ENCODE peak calls at places on chromosome 15, in ten cellular contexts. Z, E, S, H, X, U, F, L, N and I are unnamed samples.

GRCh38 chr15:42595641-42596240 is 20.3 kb downstream of the STARD9 start:
- DNase-seq in E (peak; percentile 68), F (no peak), N (no peak), Z (no peak), S (no peak), U (no peak), L (no peak), X (no peak), H (no peak), I (no peak)

GRCh38 chr15:85733415-85733814 is 61.3 kb downstream of the KLHL25 start:
- DNase-seq in E (peak; percentile 28), F (no peak), L (no peak), U (no peak), H (no peak), S (no peak), Z (peak; percentile 32), X (no peak), N (no peak), I (no peak)

GRCh38 chr15:65087873-65088642 is 11.5 kb downstream of the KBTBD13 start:
- DNase-seq in S (no peak), H (no peak), X (no peak), L (peak; percentile 24), N (peak; percentile 51), U (peak; percentile 24), F (no peak), E (no peak), Z (no peak), I (no peak)

GRCh38 chr15:58293622-58294550 is 137.9 kb upstream of the LIPC start:
- DNase-seq in H (no peak), F (no peak), S (no peak), Z (no peak), N (no peak), E (no peak), L (no peak), X (no peak), U (peak; percentile 86), I (no peak)

GRCh38 chr15:37788767-37789391 is 145.6 kb upstream of the TMCO5A start:
- DNase-seq in H (no peak), N (no peak), S (no peak), L (no peak), X (no peak), U (no peak), E (no peak), F (no peak), Z (no peak), I (no peak)

GRCh38 chr15:34739346-34739745 is 15.5 kb downstream of the GJD2 start:
- DNase-seq in U (no peak), X (no peak), L (no peak), Z (no peak), F (no peak), N (no peak), H (no peak), S (no peak), E (no peak), I (no peak)

GRCh38 chr15:77455696-77456293 is 35.1 kb downstream of the HMG20A start:
- DNase-seq in X (no peak), H (peak; percentile 55), N (no peak), Z (peak; percentile 62), L (no peak), S (no peak), E (peak; percentile 91), F (no peak), U (no peak), I (no peak)

GRCh38 chr15:76011611-76012010 is 613 bp downstream of the NRG4 start:
- DNase-seq in H (no peak), X (no peak), U (no peak), F (no peak), N (no peak), L (no peak), S (no peak), E (no peak), Z (no peak), I (no peak)

GRCh38 chr15:72934006-72934405 is 118.3 kb upstream of the NEO1 start:
- DNase-seq in N (no peak), E (peak; percentile 21), S (no peak), X (no peak), L (no peak), H (no peak), Z (no peak), U (no peak), F (no peak), I (no peak)

GRCh38 chr15:41607033-41607432 is 48.0 kb downstream of the TYRO3 start:
- DNase-seq in E (peak; percentile 96), X (no peak), Z (no peak), H (peak; percentile 53), F (peak; percentile 78), U (no peak), N (peak; percentile 89), L (no peak), S (no peak), I (no peak)

GRCh38 chr15:33126559-33127290 is 67.8 kb downstream of the FMN1 start:
- DNase-seq in X (peak; percentile 53), H (peak; percentile 86), N (no peak), Z (peak; percentile 82), E (peak; percentile 97), F (peak; percentile 70), L (peak; percentile 42), U (peak; percentile 81), S (peak; percentile 67), I (peak; percentile 36)

GRCh38 chr15:87874896-87875661 is 381.5 kb downstream of the NTRK3 start:
- DNase-seq in E (peak; percentile 13), H (no peak), F (no peak), L (peak; percentile 66), U (peak; percentile 68), Z (no peak), N (no peak), S (no peak), X (no peak), I (no peak)

GRCh38 chr15:38672814-38673292 is 108.2 kb upstream of the RASGRP1 start:
- DNase-seq in X (no peak), F (no peak), H (no peak), U (no peak), S (no peak), Z (no peak), E (no peak), L (no peak), N (no peak), I (no peak)

GRCh38 chr15:47331796-47332480 is 385.4 kb upstream of the SEMA6D start:
- DNase-seq in N (no peak), E (peak; percentile 66), F (peak; percentile 12), L (no peak), H (no peak), Z (no peak), U (no peak), X (peak; percentile 23), S (no peak), I (no peak)

GRCh38 chr15:96462768-96463167 is 132.3 kb downstream of the NR2F2 start:
- DNase-seq in H (no peak), Z (peak; percentile 14), U (no peak), S (no peak), L (no peak), F (no peak), E (peak; percentile 24), N (no peak), X (no peak), I (no peak)

GRCh38 chr15:66025972-66026371 is 156.7 kb downstream of the RAB11A start:
- DNase-seq in S (no peak), L (no peak), H (no peak), Z (no peak), U (no peak), E (no peak), F (no peak), N (no peak), X (no peak), I (no peak)

GRCh38 chr15:57288926-57289650 is 87.2 kb upstream of the CGNL1 start:
- DNase-seq in L (no peak), U (no peak), F (no peak), H (no peak), N (no peak), E (peak; percentile 24), X (no peak), Z (no peak), S (no peak), I (no peak)

GRCh38 chr15:89121414-89121813 is 33.2 kb downstream of the ABHD2 start:
- DNase-seq in F (no peak), L (no peak), S (no peak), E (no peak), U (no peak), X (no peak), Z (no peak), N (no peak), H (no peak), I (no peak)